ENCODE peak calls at places on chromosome X, in nine cellular contexts. V is activated T-cell treated with anti-CD3 and anti-CD28 coated beads, Interleukin-2, amount 50 U/mL, for 4 hours; B is ovary; I is ELR; Z is NCI-H2171 treated with DMSO at 0.1 percent for 48 hours; H is HCT116; D is Kasumi-1; W is activated CD8-positive, alpha-beta memory T cell treated with anti-CD3 and anti-CD28 coated beads for 24 hours; G is epithelial cell of proximal tubule. N is an unnamed sample.

GRCh38 chrX:1202251-1202650 is 10.2 kb downstream of the CRLF2 start:
- DNase-seq in V (no peak), B (no peak), I (no peak), Z (no peak), H (no peak), D (no peak), W (peak; percentile 49), G (no peak), N (no peak)

GRCh38 chrX:302975-303374 is 15.6 kb downstream of the GTPBP6 start:
- DNase-seq in V (no peak), B (no peak), I (no peak), Z (no peak), H (no peak), D (no peak), W (no peak), G (no peak), N (no peak)

GRCh38 chrX:110204986-110205385 is 112.9 kb downstream of the AMMECR1 start:
- DNase-seq in V (no peak), B (no peak), I (peak; percentile 59), Z (no peak), H (no peak), D (no peak), W (no peak), G (no peak), N (no peak)

GRCh38 chrX:100647739-100648138 is 3.7 kb downstream of the SRPX2 start:
- DNase-seq in V (no peak), B (no peak), I (no peak), Z (no peak), H (no peak), D (no peak), W (no peak), G (no peak), N (no peak)

GRCh38 chrX:71911023-71911730 is 532 bp downstream of the NHSL2 start:
- DNase-seq in V (peak; percentile 17), B (no peak), I (peak; percentile 13), Z (peak; percentile 62), H (no peak), D (no peak), W (peak; percentile 71), G (no peak), N (peak; percentile 1)

GRCh38 chrX:43629229-43629628 is 26.9 kb upstream of the MAOA start:
- DNase-seq in V (no peak), B (no peak), I (no peak), Z (no peak), H (no peak), D (no peak), W (no peak), G (no peak), N (no peak)

GRCh38 chrX:55717521-55718497 is at the start of gene RRAGB:
- DNase-seq in V (peak; percentile 89), B (peak; percentile 93), I (peak; percentile 92), Z (peak; percentile 93), H (peak; percentile 89), D (peak; percentile 90), W (peak; percentile 91), G (peak; percentile 59), N (peak; percentile 88)

GRCh38 chrX:91137881-91138280 is 296.8 kb upstream of the PABPC5 start:
- DNase-seq in V (no peak), B (no peak), I (no peak), Z (no peak), H (no peak), D (no peak), W (no peak), G (no peak), N (no peak)

GRCh38 chrX:10519761-10520160 is 100.6 kb downstream of the MID1 start:
- DNase-seq in V (no peak), B (no peak), I (no peak), Z (no peak), H (no peak), D (no peak), W (no peak), G (no peak), N (no peak)

GRCh38 chrX:35115205-35115604 is 172.6 kb downstream of the FAM47B start:
- DNase-seq in V (no peak), B (no peak), I (peak; percentile 51), Z (no peak), H (no peak), D (no peak), W (no peak), G (no peak), N (no peak)

GRCh38 chrX:107678957-107679740 is 50.8 kb downstream of the PRPS1 start:
- DNase-seq in V (peak; percentile 54), B (peak; percentile 49), I (peak; percentile 63), Z (no peak), H (no peak), D (peak; percentile 9), W (peak; percentile 76), G (no peak), N (peak; percentile 56)

GRCh38 chrX:109714340-109714958 is 18.6 kb downstream of the ACSL4 start:
- DNase-seq in V (no peak), B (no peak), I (peak; percentile 83), Z (no peak), H (peak; percentile 15), D (no peak), W (no peak), G (no peak), N (no peak)

N was measured in activated CD4-positive, alpha-beta T cell treated with anti-CD3 and anti-CD28 coated beads, Interleukin-2, amount 50 U/mL, for 4 hours.